ENCODE peak calls at places on chromosomes 7 and 10, in nine cellular contexts. H, W, B, R, Q, N, I, G and O are unnamed samples.
A peak's percentile ranks its signal among the peaks of the same experiment; 100 is the strongest.

GRCh38 chr10:69407621-69408301 is 9.0 kb downstream of the TACR2 start:
- DNase-seq in H (peak; percentile 44), W (peak; percentile 74), B (no peak), R (no peak), Q (no peak), N (no peak), I (peak; percentile 23), G (no peak), O (no peak)

GRCh38 chr7:28136420-28136819 is 44.2 kb downstream of the JAZF1 start:
- DNase-seq in H (no peak), W (no peak), B (no peak), R (no peak), Q (no peak), N (no peak), I (no peak), G (no peak), O (no peak)

GRCh38 chr7:147436718-147437117 is 1153.8 kb upstream of the C7orf33 start:
- DNase-seq in H (no peak), W (no peak), B (no peak), R (no peak), Q (no peak), N (no peak), I (no peak), G (no peak), O (no peak)

GRCh38 chr7:139543801-139544603 is 20.5 kb downstream of the CLEC2L start:
- DNase-seq in H (no peak), W (peak; percentile 56), B (no peak), R (no peak), Q (no peak), N (no peak), I (no peak), G (no peak), O (no peak)

GRCh38 chr7:30594055-30594539 is 581 bp upstream of the GARS1 start:
- DNase-seq in H (peak; percentile 28), W (peak; percentile 78), B (no peak), R (no peak), Q (peak; percentile 24), N (peak; percentile 9), I (peak; percentile 40), G (peak; percentile 30), O (no peak)

GRCh38 chr7:107551936-107552335 is 11.8 kb downstream of the COG5 start:
- DNase-seq in H (no peak), W (no peak), B (no peak), R (no peak), Q (peak; percentile 61), N (no peak), I (no peak), G (no peak), O (no peak)

GRCh38 chr10:97127507-97127906 is 58.3 kb downstream of the SLIT1 start:
- DNase-seq in H (no peak), W (no peak), B (no peak), R (no peak), Q (no peak), N (no peak), I (no peak), G (no peak), O (no peak)

GRCh38 chr7:73778801-73779389 is 8.8 kb upstream of the CLDN3 start:
- DNase-seq in H (no peak), W (no peak), B (no peak), R (no peak), Q (no peak), N (no peak), I (no peak), G (no peak), O (no peak)

GRCh38 chr7:13538669-13539068 is 450.8 kb downstream of the ETV1 start:
- DNase-seq in H (no peak), W (no peak), B (no peak), R (no peak), Q (peak; percentile 20), N (no peak), I (peak; percentile 38), G (no peak), O (no peak)

GRCh38 chr10:60496181-60496580 is 106.5 kb upstream of the ANK3 start:
- DNase-seq in H (no peak), W (no peak), B (no peak), R (no peak), Q (no peak), N (no peak), I (peak; percentile 69), G (no peak), O (no peak)

GRCh38 chr7:91353923-91354322 is 89.7 kb downstream of the FZD1 start:
- DNase-seq in H (no peak), W (peak; percentile 7), B (no peak), R (peak; percentile 15), Q (no peak), N (no peak), I (no peak), G (no peak), O (no peak)

GRCh38 chr7:1091019-1091643 is 3.2 kb downstream of the GPER1 start:
- DNase-seq in H (no peak), W (no peak), B (no peak), R (no peak), Q (peak; percentile 55), N (no peak), I (no peak), G (no peak), O (no peak)

GRCh38 chr7:91327341-91327740 is 63.1 kb downstream of the FZD1 start:
- DNase-seq in H (no peak), W (no peak), B (no peak), R (no peak), Q (no peak), N (no peak), I (no peak), G (no peak), O (no peak)

DNA sequence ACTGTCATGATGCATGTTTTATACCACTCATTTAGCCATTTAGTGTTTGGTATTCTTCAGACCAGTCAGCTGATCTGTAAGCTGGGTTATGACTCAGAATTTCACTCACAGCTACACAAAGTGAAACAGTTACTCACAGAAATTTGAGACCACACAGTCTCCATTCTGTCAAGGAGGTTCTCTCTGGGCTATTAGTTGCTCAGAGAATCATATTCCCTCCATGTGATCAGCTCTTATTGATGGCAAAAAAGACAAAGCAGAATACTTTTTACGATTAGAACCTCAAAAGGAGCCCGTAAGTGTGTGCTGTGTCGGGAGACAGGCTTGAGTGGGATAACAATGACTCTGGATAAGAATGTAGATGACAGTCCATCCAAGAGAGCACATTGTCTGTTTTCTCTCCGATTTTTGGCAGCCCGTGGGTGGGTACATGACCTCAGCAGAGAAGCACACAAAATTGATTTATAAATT is 277.6 kb upstream of the SORCS1 start:
- DNase-seq in H (no peak), W (no peak), B (no peak), R (no peak), Q (peak; percentile 41), N (no peak), I (peak; percentile 14), G (no peak), O (no peak)
- H3K4me3 ChIP-seq in H (no peak overlapping the region), W (peak overlapping the region; percentile 4), B (no peak overlapping the region), R (no peak overlapping the region), Q (no peak overlapping the region), N (no peak overlapping the region), I (no peak overlapping the region), G (no peak overlapping the region), O (no peak overlapping the region)

GRCh38 chr10:92757720-92758119 is 68.0 kb downstream of the HHEX start:
- DNase-seq in H (no peak), W (no peak), B (no peak), R (no peak), Q (no peak), N (no peak), I (no peak), G (no peak), O (no peak)
- H3K27me3 ChIP-seq in H (no peaks in the 10 kb centered on the region), W (no peaks in the 10 kb centered on the region), B (no peaks in the 10 kb centered on the region), R (no peaks in the 10 kb centered on the region), Q (no peaks in the 10 kb centered on the region), N (no peaks in the 10 kb centered on the region), I (no peaks in the 10 kb centered on the region), G (no peaks in the 10 kb centered on the region), O (no peaks in the 10 kb centered on the region)

DNA sequence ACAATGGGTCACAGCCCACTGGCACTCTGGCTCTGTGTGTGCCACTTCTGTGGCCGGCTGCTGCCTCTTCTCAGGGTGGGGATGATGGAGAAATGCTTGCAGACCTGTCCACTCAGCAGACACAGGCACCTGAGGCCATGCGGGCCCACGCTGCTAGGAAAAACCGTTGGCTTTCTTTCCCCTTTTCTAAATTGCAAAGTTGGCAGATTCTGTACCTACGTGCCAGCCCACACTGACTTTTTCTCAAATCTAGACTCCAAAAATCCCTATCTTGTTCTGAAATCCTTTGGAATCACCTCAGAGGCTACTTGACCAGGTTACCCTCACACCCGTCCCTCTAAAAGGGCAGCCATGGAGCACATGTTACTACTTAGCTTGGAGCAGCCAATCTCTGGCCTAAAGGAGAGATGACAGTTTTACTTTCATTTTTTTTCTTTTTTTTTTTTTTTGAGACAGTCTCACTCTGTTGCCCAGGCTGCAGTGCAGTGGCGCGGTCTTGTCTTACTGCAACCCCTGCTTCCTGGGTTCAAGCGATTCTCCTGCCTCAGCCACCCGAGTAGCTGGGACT is 99.4 kb downstream of the RNF216 start:
- DNase-seq in H (peak; percentile 9), W (no peak), B (no peak), R (no peak), Q (no peak), N (no peak), I (no peak), G (no peak), O (no peak)
- H3K4me1 ChIP-seq in H (peaks cover 3% of the 10 kb centered on the region), W (peaks cover 16% of the 10 kb centered on the region), B (peaks cover 85% of the 10 kb centered on the region), R (peaks cover 13% of the 10 kb centered on the region), Q (peaks cover 25% of the 10 kb centered on the region), N (peaks cover 4% of the 10 kb centered on the region), I (peaks cover 13% of the 10 kb centered on the region), G (peaks cover 26% of the 10 kb centered on the region), O (peaks cover 1% of the 10 kb centered on the region)

GRCh38 chr7:24914465-24914859 is 65.5 kb downstream of the OSBPL3 start:
- DNase-seq in H (no peak), W (no peak), B (no peak), R (no peak), Q (no peak), N (no peak), I (no peak), G (no peak), O (no peak)

GRCh38 chr7:24912424-24912823 is 67.6 kb downstream of the OSBPL3 start:
- DNase-seq in H (no peak), W (no peak), B (no peak), R (no peak), Q (no peak), N (no peak), I (no peak), G (no peak), O (no peak)

GRCh38 chr7:24913791-24914464 is 66.0 kb downstream of the OSBPL3 start:
- DNase-seq in H (no peak), W (no peak), B (no peak), R (no peak), Q (no peak), N (no peak), I (peak; percentile 48), G (no peak), O (no peak)

GRCh38 chr7:24911213-24911603 is 68.8 kb downstream of the OSBPL3 start:
- DNase-seq in H (no peak), W (no peak), B (no peak), R (no peak), Q (no peak), N (no peak), I (peak; percentile 53), G (no peak), O (no peak)

DNA sequence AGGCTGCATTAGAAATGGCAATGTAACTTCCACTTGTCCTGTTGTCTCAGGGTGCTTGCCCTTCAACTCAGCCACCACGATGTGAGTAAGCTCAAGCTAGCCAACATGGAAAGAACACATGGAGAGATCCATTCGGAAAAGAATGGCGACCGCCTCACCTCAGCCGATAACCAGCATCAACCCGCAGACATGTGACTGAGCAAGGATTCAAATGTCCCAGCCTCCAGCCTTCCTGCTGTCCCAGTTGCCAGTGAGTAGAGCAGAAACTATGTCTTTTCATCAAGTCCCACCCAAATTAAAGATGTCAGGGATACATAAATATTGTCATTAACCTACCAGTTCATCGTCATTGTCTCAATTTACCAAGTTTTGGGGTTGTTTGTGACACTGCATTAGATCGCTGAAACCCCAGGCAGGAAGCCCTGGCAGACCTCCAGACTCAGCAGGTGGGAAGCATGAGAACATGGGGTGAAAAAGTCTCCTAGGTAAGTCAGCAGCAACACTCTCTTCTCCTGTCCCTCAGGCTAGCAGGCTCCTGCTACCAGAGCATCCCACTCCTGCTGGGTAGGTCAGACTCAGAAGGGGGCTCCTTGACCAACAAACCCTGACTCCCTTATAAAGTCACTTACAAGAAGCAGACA is 67.0 kb downstream of the OSBPL3 start:
- DNase-seq in H (no peak), W (no peak), B (no peak), R (no peak), Q (no peak), N (no peak), I (no peak), G (no peak), O (no peak)
- H3K4me3 ChIP-seq in H (no peak overlapping the region), W (no peak overlapping the region), B (no peak overlapping the region), R (no peak overlapping the region), Q (no peak overlapping the region), N (no peak overlapping the region), I (no peak overlapping the region), G (no peak overlapping the region), O (no peak overlapping the region)